ENCODE peak calls at places on chromosomes 13 and 19, in nine cellular contexts. F is fibroblast of mammary gland, P is GM06990, S is cardiac fibroblast, O is osteoblast, M is WTC11, Q is PC-3, R is colonic mucosa, W is tibial artery. V is an unnamed sample.
A peak's percentile ranks its signal among the peaks of the same experiment; 100 is the strongest.

GRCh38 chr19:5152767-5153532 is 184.0 kb downstream of the KDM4B start:
- DNase-seq in R (no peak), F (no peak), M (no peak), S (no peak), O (peak; percentile 44), Q (no peak), P (peak; percentile 3), W (no peak), V (no peak)

GRCh38 chr13:44471686-44472085 is 98.1 kb downstream of the SERP2 start:
- DNase-seq in O (no peak), W (no peak), F (peak; percentile 31), Q (peak; percentile 62), S (peak; percentile 29), M (no peak), R (no peak), P (no peak), V (no peak)

GRCh38 chr13:30829788-30830637 is 76.1 kb upstream of the MEDAG start:
- DNase-seq in W (no peak), P (no peak), M (no peak), O (peak; percentile 86), Q (peak; percentile 41), S (no peak), F (no peak), R (no peak), V (no peak)

GRCh38 chr19:47122359-47123335 is 8.0 kb upstream of the SAE1 start:
- DNase-seq in S (peak; percentile 66), M (no peak), F (peak; percentile 63), R (no peak), O (peak; percentile 85), Q (peak; percentile 69), W (no peak), P (no peak), V (no peak)

GRCh38 chr19:7789447-7789846 is 26.4 kb downstream of the CLEC4M start:
- DNase-seq in F (no peak), P (peak; percentile 47), M (peak; percentile 87), R (peak; percentile 39), Q (no peak), S (no peak), O (no peak), W (no peak), V (no peak)

GRCh38 chr13:93862259-93862658 is 617.2 kb downstream of the DCT start:
- DNase-seq in R (no peak), P (no peak), O (no peak), S (peak; percentile 23), W (no peak), F (peak; percentile 49), Q (no peak), M (no peak), V (no peak)

GRCh38 chr19:28980236-28980868 is 232.6 kb downstream of the UQCRFS1 start:
- DNase-seq in R (no peak), Q (no peak), F (peak; percentile 22), O (peak; percentile 83), M (peak; percentile 49), W (no peak), S (peak; percentile 49), P (no peak), V (no peak)

GRCh38 chr13:61989984-61990383 is 574.3 kb upstream of the PCDH20 start:
- DNase-seq in Q (no peak), W (no peak), O (no peak), M (no peak), F (no peak), P (no peak), R (no peak), S (no peak), V (no peak)

GRCh38 chr19:52640916-52641315 is 2.8 kb upstream of the ZNF83 start:
- DNase-seq in Q (no peak), M (peak; percentile 86), O (no peak), S (no peak), P (peak; percentile 12), F (no peak), W (no peak), R (no peak), V (no peak)

GRCh38 chr19:49469828-49470614 is 4.0 kb upstream of the FLT3LG start:
- DNase-seq in W (no peak), F (no peak), R (no peak), Q (no peak), S (no peak), O (peak; percentile 58), P (peak; percentile 91), M (no peak), V (no peak)

GRCh38 chr13:52599037-52599852 is 43.0 kb upstream of the HNRNPA1L2 start:
- DNase-seq in W (no peak), Q (no peak), M (no peak), O (peak; percentile 91), R (no peak), F (peak; percentile 79), S (peak; percentile 63), P (no peak), V (no peak)

DNA sequence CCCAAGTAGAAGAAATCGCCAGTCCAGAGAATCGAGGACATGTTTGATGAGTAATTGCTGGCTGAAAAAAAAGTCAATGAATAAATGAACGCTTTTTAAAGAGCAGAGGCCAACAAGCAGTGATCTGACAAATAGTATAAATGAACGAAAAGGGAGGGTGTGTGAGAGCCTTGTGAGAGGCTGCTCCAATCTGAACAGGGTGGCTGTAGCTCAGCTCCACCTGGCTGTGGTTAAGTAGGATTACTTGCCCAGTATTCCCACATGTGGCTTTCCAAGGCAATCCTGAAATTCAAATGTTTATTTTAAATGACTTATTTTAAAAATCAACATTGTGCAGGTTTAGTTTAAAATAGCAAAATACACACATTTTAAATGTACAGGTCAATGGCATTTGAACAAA is 117.0 kb downstream of the TSHZ3 start:
- DNase-seq in Q (no peak), W (no peak), S (no peak), F (peak; percentile 73), O (no peak), R (no peak), M (no peak), P (no peak), V (no peak)
- TF ChIP-seq CTCF in Q (no peak), W (no peak), S (no peak), F (peak; percentile 10), O (no peak), R (no peak), M (no peak), P (no peak), V (peak; percentile 25)

GRCh38 chr19:58088521-58089052 is 9.4 kb downstream of the ZSCAN18 start:
- DNase-seq in R (no peak), P (no peak), O (peak; percentile 10), S (no peak), Q (no peak), M (no peak), F (no peak), W (no peak), V (no peak)

GRCh38 chr19:58095328-58095727 is 2.7 kb downstream of the ZSCAN18 start:
- DNase-seq in S (no peak), O (peak; percentile 55), W (no peak), M (no peak), P (no peak), R (no peak), Q (no peak), F (no peak), V (no peak)

GRCh38 chr19:58089846-58090245 is 8.2 kb downstream of the ZSCAN18 start:
- DNase-seq in R (no peak), Q (no peak), S (no peak), M (no peak), W (no peak), O (peak; percentile 21), F (no peak), P (no peak), V (no peak)

GRCh38 chr19:58093071-58093470 is 5.0 kb downstream of the ZSCAN18 start:
- DNase-seq in F (no peak), P (no peak), M (no peak), W (no peak), Q (no peak), R (no peak), O (peak; percentile 17), S (no peak), V (no peak)

GRCh38 chr19:58091251-58091995 is 6.6 kb downstream of the ZSCAN18 start:
- DNase-seq in F (no peak), S (no peak), R (no peak), O (peak; percentile 78), M (no peak), Q (no peak), P (no peak), W (no peak), V (no peak)
- TF ChIP-seq CTCF in F (no peak), S (no peak), R (no peak), O (no peak), M (no peak), Q (no peak), P (no peak), W (no peak), V (no peak)

GRCh38 chr19:32748497-32748896 is 28.9 kb downstream of the TDRD12 start:
- DNase-seq in F (no peak), P (peak; percentile 15), S (no peak), M (peak; percentile 17), O (no peak), W (no peak), Q (peak; percentile 4), R (no peak), V (no peak)
- TF ChIP-seq CTCF in F (no peak), P (peak; percentile 65), S (no peak), M (no peak), O (peak; percentile 22), W (no peak), Q (peak; percentile 35), R (no peak), V (peak; percentile 34)

GRCh38 chr13:91247768-91248167 is 99.7 kb upstream of the MIR17HG start:
- DNase-seq in F (peak; percentile 1), R (no peak), W (no peak), O (no peak), Q (peak; percentile 23), P (no peak), M (no peak), S (no peak), V (no peak)
- TF ChIP-seq CTCF in F (no peak), R (no peak), W (no peak), O (no peak), Q (peak; percentile 52), P (no peak), M (no peak), S (no peak), V (peak; percentile 60)

GRCh38 chr19:18995804-18996241 is 37.5 kb downstream of the SUGP2 start:
- DNase-seq in P (no peak), R (peak; percentile 40), O (peak; percentile 99), Q (peak; percentile 70), W (no peak), S (peak; percentile 93), F (peak; percentile 91), M (peak; percentile 74), V (no peak)
- TF ChIP-seq CTCF in P (peak; percentile 57), R (peak; percentile 23), O (peak; percentile 81), Q (peak; percentile 70), W (peak; percentile 14), S (peak; percentile 82), F (peak; percentile 72), M (peak; percentile 42), V (peak; percentile 41)

GRCh38 chr13:37956536-37956935 is 87.0 kb upstream of the TRPC4 start:
- DNase-seq in F (no peak), Q (peak; percentile 71), O (no peak), M (no peak), R (no peak), P (no peak), S (no peak), W (no peak), V (no peak)

GRCh38 chr13:37959284-37959683 is 89.7 kb upstream of the TRPC4 start:
- DNase-seq in Q (no peak), F (no peak), M (no peak), S (no peak), P (no peak), R (no peak), O (no peak), W (no peak), V (no peak)

GRCh38 chr13:37966266-37966665 is 96.7 kb upstream of the TRPC4 start:
- DNase-seq in O (no peak), S (no peak), F (no peak), P (no peak), R (no peak), Q (peak; percentile 26), M (no peak), W (no peak), V (no peak)

GRCh38 chr13:37960427-37960826 is 90.9 kb upstream of the TRPC4 start:
- DNase-seq in O (no peak), S (peak; percentile 6), M (no peak), R (no peak), Q (peak; percentile 40), W (no peak), F (no peak), P (no peak), V (no peak)
- TF ChIP-seq CTCF in O (peak; percentile 51), S (peak; percentile 30), M (no peak), R (no peak), Q (peak; percentile 55), W (no peak), F (peak; percentile 33), P (peak; percentile 31), V (peak; percentile 35)

V was measured in progenitor cell of endocrine pancreas.